ENCODE peak calls at places on chromosomes 2 and 18, in four cellular contexts. J, D, X and E are unnamed samples.

GRCh38 chr18:45571714-45572113 is 43.6 kb upstream of the SLC14A2 start:
- DNase-seq in J (no peak), D (no peak), X (no peak), E (no peak)

GRCh38 chr2:230128943-230129342 is 60.2 kb upstream of the SLC16A14 start:
- DNase-seq in J (no peak), D (no peak), X (peak; percentile 78), E (peak; percentile 4)

GRCh38 chr2:72207334-72207733 is 59.7 kb upstream of the CYP26B1 start:
- DNase-seq in J (no peak), D (no peak), X (no peak), E (no peak)

GRCh38 chr2:160719116-160719515 is 225.5 kb upstream of the RBMS1 start:
- DNase-seq in J (no peak), D (no peak), X (peak; percentile 65), E (no peak)

GRCh38 chr2:201404699-201405275 is 46.5 kb downstream of the TRAK2 start:
- DNase-seq in J (no peak), D (no peak), X (no peak), E (no peak)

GRCh38 chr18:23738151-23738550 is 48.9 kb downstream of the LAMA3 start:
- DNase-seq in J (no peak), D (no peak), X (no peak), E (no peak)

GRCh38 chr2:48531141-48531648 is 1.2 kb downstream of the STON1 start:
- DNase-seq in J (no peak), D (no peak), X (peak; percentile 82), E (peak; percentile 72)

GRCh38 chr2:176325732-176326131 is 56.5 kb downstream of the MTX2 start:
- DNase-seq in J (no peak), D (no peak), X (no peak), E (no peak)

GRCh38 chr2:1455466-1455865 is 42.2 kb downstream of the TPO start:
- DNase-seq in J (no peak), D (no peak), X (peak; percentile 63), E (no peak)

GRCh38 chr2:171703574-171704347 is 16.5 kb downstream of the DYNC1I2 start:
- DNase-seq in J (no peak), D (no peak), X (peak; percentile 46), E (peak; percentile 67)

GRCh38 chr2:108446703-108447102 is 2.3 kb upstream of the GCC2 start:
- DNase-seq in J (no peak), D (no peak), X (no peak), E (no peak)

GRCh38 chr2:160022162-160022561 is 40.3 kb downstream of the PLA2R1 start:
- DNase-seq in J (no peak), D (no peak), X (no peak), E (no peak)

GRCh38 chr18:6221602-6222014 is 193.1 kb downstream of the L3MBTL4 start:
- DNase-seq in J (no peak), D (no peak), X (no peak), E (no peak)

GRCh38 chr2:98572676-98573075 is 35.6 kb downstream of the COA5 start:
- DNase-seq in J (no peak), D (no peak), X (no peak), E (peak; percentile 54)

GRCh38 chr2:127829845-127830246 is 18.9 kb upstream of the WDR33 start:
- DNase-seq in J (no peak), D (peak; percentile 40), X (no peak), E (no peak)

GRCh38 chr2:10900216-10901109 is 11.3 kb upstream of the KCNF1 start:
- DNase-seq in J (no peak), D (no peak), X (no peak), E (no peak)

GRCh38 chr2:22486343-22486742 is 898.6 kb upstream of the KLHL29 start:
- DNase-seq in J (no peak), D (peak; percentile 34), X (no peak), E (no peak)

GRCh38 chr18:37965572-37965970 is 400.0 kb upstream of the CELF4 start:
- DNase-seq in J (no peak), D (no peak), X (no peak), E (no peak)

GRCh38 chr18:44582432-44582831 is 98.3 kb upstream of the SETBP1 start:
- DNase-seq in J (no peak), D (no peak), X (no peak), E (no peak)

GRCh38 chr2:69177063-69177771 is 164.2 kb downstream of the ANTXR1 start:
- DNase-seq in J (peak; percentile 69), D (peak; percentile 78), X (peak; percentile 100), E (peak; percentile 99)

GRCh38 chr2:182868049-182868422 is 1.6 kb upstream of the FRZB start:
- DNase-seq in J (no peak), D (no peak), X (no peak), E (no peak)

GRCh38 chr2:102209474-102209873 is 22.7 kb downstream of the IL1RL2 start:
- DNase-seq in J (no peak), D (no peak), X (no peak), E (no peak)

GRCh38 chr2:10316336-10316735 is 13.6 kb downstream of the HPCAL1 start:
- DNase-seq in J (no peak), D (no peak), X (peak; percentile 67), E (peak; percentile 42)

GRCh38 chr2:213316001-213316735 is 31.9 kb downstream of the SPAG16 start:
- DNase-seq in J (no peak), D (no peak), X (peak; percentile 2), E (peak; percentile 31)

GRCh38 chr2:217935245-217935879 is 67.4 kb downstream of the TNS1 start:
- DNase-seq in J (no peak), D (peak; percentile 70), X (peak; percentile 84), E (peak; percentile 87)

GRCh38 chr2:27636766-27637165 is 7.9 kb downstream of the GPN1 start:
- DNase-seq in J (no peak), D (no peak), X (no peak), E (no peak)

GRCh38 chr2:120743657-120744056 is 8.0 kb downstream of the GLI2 start:
- DNase-seq in J (no peak), D (no peak), X (no peak), E (no peak)

GRCh38 chr2:200509227-200509607 is 651 bp downstream of the KCTD18 start:
- DNase-seq in J (no peak), D (no peak), X (peak; percentile 21), E (no peak)

GRCh38 chr2:99808801-99809200 is 319.0 kb upstream of the REV1 start:
- DNase-seq in J (no peak), D (no peak), X (no peak), E (no peak)

GRCh38 chr18:25518716-25519053 is 166.7 kb upstream of the ZNF521 start:
- DNase-seq in J (no peak), D (no peak), X (no peak), E (no peak)

GRCh38 chr18:23689031-23689615 is at the start of gene LAMA3:
- DNase-seq in J (peak; percentile 92), D (peak; percentile 60), X (peak; percentile 27), E (no peak)

GRCh38 chr2:196516541-196516940 is 123.0 kb upstream of the CCDC150 start:
- DNase-seq in J (no peak), D (no peak), X (peak; percentile 12), E (peak; percentile 3)

GRCh38 chr18:73261243-73261642 is 393.5 kb upstream of the NETO1 start:
- DNase-seq in J (no peak), D (no peak), X (no peak), E (no peak)

DNA sequence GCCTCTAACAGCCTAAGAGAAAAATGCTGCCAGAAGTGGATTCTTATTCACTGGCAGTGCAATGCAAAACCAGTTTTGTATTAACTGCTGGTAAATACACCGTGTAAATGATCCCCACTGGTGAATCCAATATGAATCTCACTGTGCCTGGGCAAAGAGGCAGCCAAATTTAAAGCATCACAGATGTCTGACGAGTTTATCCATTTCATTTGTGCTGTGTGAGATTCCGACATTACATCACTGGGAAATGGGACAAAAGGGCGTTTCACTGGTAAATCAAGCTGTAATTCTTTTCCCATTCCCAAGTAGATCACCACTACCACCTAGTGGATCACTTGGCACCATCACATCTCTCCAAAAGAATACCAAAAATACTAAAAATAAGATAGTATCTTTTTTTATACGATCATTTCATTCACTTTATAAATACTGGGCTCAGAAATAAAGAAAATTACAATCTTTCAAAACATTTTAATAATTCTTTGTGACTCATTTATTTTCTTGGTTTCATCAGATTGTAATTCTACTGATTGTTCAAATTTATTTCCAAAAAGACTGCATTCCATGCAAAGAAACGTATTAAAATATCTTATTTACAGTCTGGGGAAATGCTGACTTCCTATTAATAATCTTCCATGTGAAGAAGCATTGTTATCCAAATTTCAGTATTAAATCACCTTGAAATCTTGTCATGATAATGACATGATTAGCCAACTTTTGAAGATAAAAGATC is 125.6 kb downstream of the GRB14 start:
- DNase-seq in J (no peak), D (no peak), X (peak; percentile 65), E (peak; percentile 75)
- TF ChIP-seq CTCF in J (peak; percentile 28), D (no peak), X (peak; percentile 75), E (peak; percentile 71)

GRCh38 chr2:40106061-40106460 is 327.0 kb upstream of the THUMPD2 start:
- DNase-seq in J (no peak), D (no peak), X (peak; percentile 56), E (no peak)
- H3K4me3 ChIP-seq in J (no peak overlapping the region), D (no peak overlapping the region), X (no peak overlapping the region), E (no peak overlapping the region)

GRCh38 chr2:30373881-30374302 is 73.2 kb upstream of the LCLAT1 start:
- DNase-seq in J (no peak), D (no peak), X (peak; percentile 84), E (peak; percentile 38)
- TF ChIP-seq CTCF in J (no peak), D (no peak), X (peak; percentile 26), E (no peak)

DNA sequence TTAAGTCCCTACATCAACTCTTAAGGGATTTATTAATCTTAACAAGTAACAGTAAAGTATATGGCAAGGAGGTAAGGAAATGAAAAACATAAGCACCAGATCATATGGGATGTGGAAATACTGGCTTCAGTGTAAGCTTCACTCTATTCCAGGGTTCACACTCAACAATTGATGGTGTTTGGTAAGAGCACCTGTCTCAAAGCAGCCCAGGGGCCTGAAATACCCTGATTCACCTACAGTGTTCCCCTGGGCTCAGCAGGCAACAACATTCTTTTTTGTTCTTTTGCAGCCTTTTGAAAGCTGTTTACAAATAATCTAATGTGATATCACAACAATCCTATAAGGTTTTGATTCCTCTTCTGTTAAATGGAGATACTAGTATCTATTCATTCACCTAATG is 1.2 kb upstream of the MLPH start:
- DNase-seq in J (no peak), D (no peak), X (no peak), E (no peak)
- H3K4me3 ChIP-seq in J (peak overlapping the region; percentile 53), D (peak overlapping the region; percentile 45), X (peak overlapping the region; percentile 74), E (peak overlapping the region; percentile 62)

DNA sequence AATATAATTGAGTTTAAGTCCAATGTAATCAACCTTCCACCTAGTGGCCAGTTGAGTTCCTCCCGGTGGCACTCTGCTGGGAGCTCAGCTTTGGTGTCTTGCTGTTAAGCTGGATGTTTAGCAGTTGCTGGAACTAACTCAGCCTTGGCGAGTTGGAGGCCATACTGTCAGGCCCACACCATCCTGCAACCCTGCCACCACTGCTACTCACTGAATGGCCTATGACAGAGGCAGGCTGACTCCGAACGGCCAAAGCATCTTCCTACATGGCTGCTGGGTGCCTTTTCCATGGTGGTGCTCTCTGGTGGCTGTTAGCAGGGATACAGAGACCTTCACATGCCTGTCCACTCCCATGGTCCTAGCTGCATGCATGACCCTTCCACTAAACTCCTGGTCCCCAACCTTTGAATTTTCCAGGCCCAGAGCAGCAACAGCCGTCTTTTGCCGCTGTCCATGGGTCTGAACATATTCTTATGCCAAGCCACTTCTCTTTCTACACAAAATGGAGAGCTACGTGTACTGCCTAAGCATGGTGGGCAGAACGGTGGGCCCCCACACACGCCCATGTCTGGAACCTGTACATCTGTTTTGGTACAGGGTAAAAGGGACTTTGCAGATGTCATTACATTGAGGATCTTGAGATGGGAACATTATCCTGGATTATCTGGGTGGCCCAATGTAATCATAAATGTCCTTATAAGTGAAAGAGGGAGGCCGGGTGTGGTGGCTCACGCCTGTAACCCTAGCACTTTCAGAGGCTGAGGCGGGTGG is 15.0 kb upstream of the TRAF3IP1 start:
- DNase-seq in J (peak; percentile 46), D (peak; percentile 19), X (no peak), E (no peak)
- TF ChIP-seq CTCF in J (peak; percentile 12), D (no peak), X (peak; percentile 27), E (peak; percentile 23)